ENCODE peak calls at places on chromosomes 2 and 18, in nine cellular contexts. Q is NCI-H1694 treated with DMSO at 0.1 percent for 48 hours; Y is heart right ventricle; O is tibial artery; U is stimulated activated naive B cell treated with anti-CD40 and anti-IgM and Interleukin-4, amounts not matched to agents 10 μg/mL and 1 μg/mL and 100 μg/mL, for 72 hours; P is CD8-positive, alpha-beta T cell; L is H4; G is T-helper 1 cell; D is anterior cingulate cortex. Z is an unnamed sample.

GRCh38 chr2:60602828-60603532 is 49.5 kb upstream of the BCL11A start:
- DNase-seq in Y (no peak), P (no peak), L (no peak), D (no peak), O (no peak), U (no peak), G (no peak), Q (no peak), Z (no peak)

GRCh38 chr2:3491306-3491705 is 28.0 kb downstream of the ADI1 start:
- DNase-seq in U (no peak), L (no peak), G (no peak), P (no peak), O (no peak), Y (no peak), Q (no peak), D (no peak), Z (no peak)

GRCh38 chr2:239561448-239562001 is 160.7 kb upstream of the HDAC4 start:
- DNase-seq in P (no peak), U (no peak), G (no peak), Y (peak), L (peak), O (peak), Q (no peak), D (no peak), Z (no peak)

GRCh38 chr2:12734914-12735654 is 18.3 kb downstream of the TRIB2 start:
- DNase-seq in G (no peak), U (no peak), L (no peak), Y (peak), D (no peak), P (no peak), O (no peak), Q (no peak), Z (no peak)

GRCh38 chr18:62282188-62282629 is 42.9 kb upstream of the TNFRSF11A start:
- DNase-seq in Q (no peak), L (no peak), O (no peak), D (no peak), U (no peak), P (no peak), G (no peak), Y (no peak), Z (no peak)

GRCh38 chr2:152825834-152826233 is 107.4 kb downstream of the ARL6IP6 start:
- DNase-seq in U (no peak), O (no peak), L (no peak), Y (no peak), D (no peak), Q (no peak), P (no peak), G (no peak), Z (no peak)

GRCh38 chr2:84905181-84906107 is at the start of gene TMSB10:
- DNase-seq in U (peak), O (peak), Y (peak), G (peak), D (peak), P (peak), L (peak), Q (peak), Z (peak)

GRCh38 chr2:226002438-226002837 is 602.9 kb downstream of the NYAP2 start:
- DNase-seq in D (no peak), O (no peak), Y (no peak), U (no peak), P (no peak), Q (no peak), L (peak), G (no peak), Z (no peak)

GRCh38 chr2:46365913-46366674 is 68.9 kb downstream of the EPAS1 start:
- DNase-seq in O (no peak), P (no peak), U (no peak), D (no peak), G (no peak), L (peak), Y (no peak), Q (peak), Z (no peak)

GRCh38 chr2:37797081-37797480 is 125.6 kb upstream of the CDC42EP3 start:
- DNase-seq in L (peak), D (no peak), Q (no peak), G (no peak), O (no peak), Y (no peak), U (no peak), P (no peak), Z (no peak)

GRCh38 chr2:104127049-104127770 is 726.7 kb upstream of the POU3F3 start:
- DNase-seq in L (no peak), Q (no peak), P (no peak), U (no peak), D (no peak), Y (no peak), O (no peak), G (no peak), Z (no peak)

GRCh38 chr18:25349131-25349925 is 2.6 kb downstream of the ZNF521 start:
- DNase-seq in P (no peak), Y (peak), L (peak), Q (no peak), O (peak), U (no peak), D (no peak), G (no peak), Z (no peak)

GRCh38 chr2:48531141-48531648 is 1.2 kb downstream of the STON1 start:
- DNase-seq in L (peak), O (no peak), P (no peak), Y (no peak), D (no peak), U (no peak), Q (no peak), G (no peak), Z (no peak)

GRCh38 chr2:234880551-234881211 is 71.1 kb upstream of the SH3BP4 start:
- DNase-seq in D (no peak), P (no peak), L (peak), O (no peak), Q (no peak), Y (no peak), U (no peak), G (no peak), Z (peak)

GRCh38 chr2:86806059-86806857 is 15.5 kb upstream of the CD8A start:
- DNase-seq in U (no peak), D (no peak), Q (no peak), P (peak), G (no peak), O (no peak), L (no peak), Y (no peak), Z (no peak)